ENCODE peak calls at places on chromosome 1, in seven cellular contexts. P is T-helper 2 cell, B is H9, L is psoas muscle, V is HS-27A, R is non-pigmented ciliary epithelial cell, J is uterus. A is an unnamed sample.

GRCh38 chr1:24709748-24710416 is 35.4 kb upstream of the CLIC4 start:
- DNase-seq in P (peak), B (no peak), L (no peak), V (no peak), R (no peak), J (no peak), A (no peak)

GRCh38 chr1:200033511-200034261 is 6.2 kb downstream of the NR5A2 start:
- DNase-seq in P (no peak), B (peak), L (no peak), V (no peak), R (no peak), J (no peak), A (no peak)

GRCh38 chr1:244730153-244730933 is 77.4 kb downstream of the DESI2 start:
- DNase-seq in P (peak), B (peak), L (peak), V (no peak), R (no peak), J (peak), A (peak)

GRCh38 chr1:20355101-20355827 is 64.6 kb downstream of the VWA5B1 start:
- DNase-seq in P (no peak), B (no peak), L (no peak), V (no peak), R (no peak), J (no peak), A (no peak)

GRCh38 chr1:169207825-169208520 is 101.5 kb downstream of the ATP1B1 start:
- DNase-seq in P (no peak), B (no peak), L (no peak), V (no peak), R (no peak), J (no peak), A (no peak)

GRCh38 chr1:167641786-167642500 is 11.9 kb downstream of the RCSD1 start:
- DNase-seq in P (peak), B (no peak), L (no peak), V (no peak), R (no peak), J (no peak), A (no peak)

GRCh38 chr1:147214842-147215539 is 10.1 kb downstream of the FMO5 start:
- DNase-seq in P (no peak), B (no peak), L (no peak), V (no peak), R (no peak), J (no peak), A (no peak)

GRCh38 chr1:48356901-48357300 is 115.1 kb downstream of the SPATA6 start:
- DNase-seq in P (no peak), B (no peak), L (no peak), V (no peak), R (no peak), J (no peak), A (no peak)